ENCODE peak calls at places on chromosomes 7 and 10, in seven cellular contexts. J is mesendoderm, W is IMR-90, C is neuronal stem cell, G is H9, X is mesenchymal stem cell, R is H1. P is an unnamed sample. For H3K4me1, the result is how much of the 10 kb centered on the place peaks cover.

GRCh38 chr7:156703773-156704482 is 63.4 kb downstream of the RNF32 start:
- DNase-seq in J (no peak), W (no peak), C (no peak), G (no peak), X (no peak), R (no peak), P (no peak)

GRCh38 chr7:153564391-153564790 is 487.8 kb upstream of the DPP6 start:
- DNase-seq in J (no peak), W (no peak), C (no peak), G (no peak), X (no peak), R (no peak), P (no peak)

GRCh38 chr10:77564781-77565589 is 72.6 kb downstream of the KCNMA1 start:
- DNase-seq in J (peak), W (peak), C (peak), G (peak), X (no peak), R (peak), P (no peak)

GRCh38 chr10:16848562-16849154 is 31.4 kb upstream of the RSU1 start:
- DNase-seq in J (no peak), W (no peak), C (no peak), G (no peak), X (no peak), R (no peak), P (peak)

GRCh38 chr7:4479367-4480039 is 202.6 kb upstream of the FOXK1 start:
- DNase-seq in J (peak), W (peak), C (no peak), G (peak), X (peak), R (peak), P (peak)

GRCh38 chr7:38463277-38464224 is 167.6 kb downstream of the AMPH start:
- DNase-seq in J (no peak), W (peak), C (no peak), G (no peak), X (peak), R (no peak), P (no peak)

GRCh38 chr10:124150807-124151417 is 57.5 kb upstream of the CHST15 start:
- DNase-seq in J (no peak), W (no peak), C (no peak), G (no peak), X (no peak), R (no peak), P (no peak)

GRCh38 chr7:70619659-70620058 is 512.3 kb upstream of the GALNT17 start:
- DNase-seq in J (no peak), W (no peak), C (no peak), G (no peak), X (no peak), R (no peak), P (no peak)

GRCh38 chr7:36723951-36724664 is at the start of gene AOAH:
- DNase-seq in J (no peak), W (no peak), C (no peak), G (no peak), X (no peak), R (no peak), P (no peak)

GRCh38 chr7:100705341-100705752 is 574 bp upstream of the POP7 start:
- DNase-seq in J (peak), W (peak), C (peak), G (peak), X (no peak), R (peak), P (peak)

GRCh38 chr7:136588216-136588615 is 280.2 kb upstream of the CHRM2 start:
- DNase-seq in J (no peak), W (no peak), C (no peak), G (no peak), X (no peak), R (no peak), P (no peak)

GRCh38 chr7:370775-371118 is 80.8 kb downstream of the FOXL3 start:
- DNase-seq in J (no peak), W (no peak), C (no peak), G (no peak), X (no peak), R (no peak), P (no peak)

GRCh38 chr7:158006841-158007696 is 580.6 kb downstream of the PTPRN2 start:
- DNase-seq in J (no peak), W (no peak), C (no peak), G (no peak), X (no peak), R (no peak), P (no peak)

GRCh38 chr10:75632750-75633462 is 201.5 kb downstream of the LRMDA start:
- DNase-seq in J (no peak), W (no peak), C (no peak), G (no peak), X (peak), R (no peak), P (no peak)

GRCh38 chr7:155258233-155258575 is 39.5 kb upstream of the INSIG1 start:
- DNase-seq in J (peak), W (peak), C (no peak), G (no peak), X (peak), R (no peak), P (peak)

GRCh38 chr7:18457832-18458231 is 37.7 kb upstream of the HDAC9 start:
- DNase-seq in J (no peak), W (no peak), C (no peak), G (no peak), X (no peak), R (no peak), P (peak)

GRCh38 chr10:98608417-98608816 is 161.7 kb upstream of the HPS1 start:
- DNase-seq in J (no peak), W (no peak), C (no peak), G (no peak), X (no peak), R (no peak), P (no peak)

GRCh38 chr7:74185636-74186035 is 11.5 kb downstream of the EIF4H start:
- DNase-seq in J (no peak), W (no peak), C (no peak), G (no peak), X (no peak), R (no peak), P (no peak)

GRCh38 chr7:105643384-105643783 is 62.1 kb upstream of the EFCAB10 start:
- DNase-seq in J (peak), W (no peak), C (peak), G (peak), X (no peak), R (no peak), P (no peak)

GRCh38 chr7:126119981-126120380 is 1132.8 kb downstream of the GRM8 start:
- DNase-seq in J (no peak), W (no peak), C (no peak), G (no peak), X (no peak), R (no peak), P (no peak)
- H3K4me2 ChIP-seq in J (no peak), W (no peak), C (no peak), G (no peak), X (no peak), R (no peak), P (no peak)

GRCh38 chr7:142563470-142563869 is 185.8 kb upstream of the PRSS1 start:
- DNase-seq in J (no peak), W (peak), C (no peak), G (no peak), X (no peak), R (no peak), P (no peak)

GRCh38 chr7:142566291-142566690 is 183.0 kb upstream of the PRSS1 start:
- DNase-seq in J (no peak), W (no peak), C (no peak), G (no peak), X (no peak), R (no peak), P (no peak)

GRCh38 chr7:142560166-142560565 is 189.1 kb upstream of the PRSS1 start:
- DNase-seq in J (no peak), W (no peak), C (no peak), G (no peak), X (no peak), R (no peak), P (no peak)

GRCh38 chr7:142567201-142567600 is 182.1 kb upstream of the PRSS1 start:
- DNase-seq in J (no peak), W (no peak), C (no peak), G (no peak), X (no peak), R (no peak), P (no peak)

GRCh38 chr7:142562688-142563087 is 186.6 kb upstream of the PRSS1 start:
- DNase-seq in J (no peak), W (no peak), C (no peak), G (no peak), X (no peak), R (no peak), P (no peak)
- H3K18ac ChIP-seq in J (no peak), W (peak), C (no peak), G (no peak), X (no peak), R (no peak), P (no peak)

GRCh38 chr10:72228318-72228751 is 12.3 kb upstream of the ASCC1 start:
- DNase-seq in J (peak), W (no peak), C (no peak), G (no peak), X (no peak), R (no peak), P (no peak)
- H3K4me1 ChIP-seq in J (under half), W (under half), C (under half), G (under half), X (under half), R (under half), P (under half)

DNA sequence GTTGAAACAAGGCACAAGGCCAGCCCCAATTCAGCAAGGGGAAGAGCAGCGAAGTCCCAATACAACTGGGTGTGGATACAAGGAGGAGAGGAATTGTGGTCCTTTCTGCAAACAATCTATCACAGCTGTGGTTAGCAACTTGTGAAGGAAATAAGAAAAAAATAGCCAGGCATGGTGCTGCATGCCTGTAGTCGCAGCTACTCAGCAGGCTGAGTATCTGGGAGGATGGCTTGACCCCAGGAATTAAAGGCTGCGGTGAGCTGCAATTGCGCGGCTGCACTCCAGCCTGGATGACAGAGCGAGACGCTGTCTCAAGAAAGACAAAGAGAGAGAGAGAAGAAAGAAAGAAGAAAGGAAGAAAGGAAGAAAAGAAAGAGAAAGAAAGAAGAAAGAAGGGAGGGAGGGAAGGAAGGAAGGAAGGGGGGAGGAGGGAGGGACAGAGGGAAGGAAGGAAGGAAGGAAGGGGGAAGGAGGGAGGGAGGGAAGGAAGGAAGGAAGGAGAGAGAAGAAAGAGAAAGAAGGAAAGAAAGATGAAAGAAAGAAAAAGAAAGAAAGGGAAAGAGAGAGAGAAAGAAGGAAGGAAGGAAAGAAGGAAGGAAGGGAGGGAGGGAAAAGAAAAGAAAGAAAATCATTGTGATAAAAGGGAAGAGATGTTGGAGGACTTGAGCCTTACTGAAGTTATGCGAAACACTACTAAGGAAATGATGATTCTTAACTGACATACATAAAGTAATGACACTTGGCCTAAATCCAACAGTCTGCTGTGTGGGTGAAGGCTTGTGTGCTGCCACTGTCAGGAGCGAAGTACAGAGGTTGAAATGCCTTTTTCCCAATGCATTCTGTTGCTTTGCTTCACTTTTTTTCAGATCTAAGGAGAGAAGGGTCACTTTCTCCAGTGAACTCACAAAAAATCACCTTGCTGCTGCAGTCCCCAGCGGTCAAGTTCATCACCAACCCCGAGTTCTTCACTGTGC is 117.0 kb upstream of the STK17A start:
- DNase-seq in J (no peak), W (peak), C (no peak), G (no peak), X (no peak), R (no peak), P (no peak)
- H3K4me2 ChIP-seq in J (no peak), W (no peak), C (no peak), G (no peak), X (no peak), R (no peak), P (no peak)

DNA sequence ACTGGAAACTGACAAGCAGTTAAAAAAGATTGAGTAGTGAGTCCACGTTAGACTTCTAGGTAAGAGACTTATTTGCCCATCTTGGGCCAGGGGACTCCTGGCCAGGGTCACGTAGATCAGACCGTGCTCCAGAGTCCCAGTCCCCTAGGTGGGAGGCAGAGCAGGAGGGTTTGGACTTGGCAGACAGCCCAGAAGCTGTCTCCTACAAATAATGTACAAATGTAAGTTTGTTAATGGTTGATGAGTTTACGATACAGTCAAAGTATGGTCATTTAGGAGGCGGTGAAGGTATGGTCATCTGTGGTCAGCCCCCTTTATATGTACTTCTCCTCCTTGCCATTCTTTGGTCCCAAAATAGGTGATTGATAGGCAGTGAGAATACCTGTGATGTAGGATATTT is 28.2 kb downstream of the INPP5F start:
- DNase-seq in J (no peak), W (no peak), C (no peak), G (no peak), X (no peak), R (no peak), P (no peak)
- H3K18ac ChIP-seq in J (no peak), W (no peak), C (no peak), G (no peak), X (no peak), R (no peak), P (no peak)

DNA sequence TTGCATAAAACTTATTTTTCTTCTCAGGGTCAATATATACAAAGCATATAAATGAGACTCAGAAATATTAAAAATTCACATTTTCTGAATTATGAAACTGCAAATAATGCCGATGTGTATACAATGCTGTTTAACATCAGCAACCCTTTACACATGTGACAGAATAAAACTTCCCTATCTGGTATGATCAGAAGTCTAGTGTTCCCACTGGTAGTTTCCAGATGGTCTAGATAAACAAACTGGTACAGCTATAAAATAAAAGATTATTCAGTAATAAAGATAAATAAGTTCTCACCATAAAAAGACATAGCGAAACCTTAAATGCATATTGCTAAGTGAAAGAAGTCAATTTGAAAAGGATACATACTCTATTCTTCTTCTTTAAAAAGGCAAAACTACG is 7.9 kb downstream of the POLR1F start:
- DNase-seq in J (no peak), W (no peak), C (no peak), G (no peak), X (no peak), R (no peak), P (no peak)
- H3K4me1 ChIP-seq in J (under half), W (under half), C (under half), G (under half), X (under half), R (under half), P (under half)

DNA sequence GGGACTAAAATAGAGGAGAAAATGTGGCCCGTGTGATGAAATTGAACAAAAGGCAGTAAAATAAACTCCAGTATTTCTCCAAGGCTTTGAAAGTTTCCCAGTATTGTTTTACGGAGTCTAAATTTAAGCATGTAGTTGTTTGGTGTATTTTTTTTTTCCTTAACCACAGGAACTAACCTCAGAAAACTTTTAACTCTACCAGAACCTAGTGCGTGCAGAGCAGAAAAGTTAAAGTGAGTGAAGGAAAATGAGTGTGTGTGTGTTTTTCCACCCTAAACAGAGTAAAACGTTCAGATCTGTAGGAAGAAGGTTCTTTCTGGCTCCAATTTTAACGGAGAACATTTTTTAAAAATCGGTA is 812 bp downstream of the PROSER2 start:
- DNase-seq in J (no peak), W (peak), C (no peak), G (no peak), X (peak), R (no peak), P (no peak)
- H3K4me2 ChIP-seq in J (peak), W (peak), C (peak), G (peak), X (peak), R (peak), P (peak)

P was measured in trophoblast cell.